ENCODE peak calls at places on chromosomes 1 and 21, in four cellular contexts. One of them, this sample, is unnamed.

GRCh38 chr21:38849776-38850175 is 44.0 kb downstream of the ETS2 start:
- DNase-seq in activated CD4-positive, alpha-beta T cell treated with anti-CD3 and anti-CD28 coated beads for 48 hours: no peak
- DNase-seq in stromal cell of bone marrow: no peak
- DNase-seq in T-helper 9 cell: no peak
- DNase-seq in this sample: no peak

GRCh38 chr1:200372095-200372884 is 37.5 kb downstream of the ZNF281 start:
- DNase-seq in activated CD4-positive, alpha-beta T cell treated with anti-CD3 and anti-CD28 coated beads for 48 hours: no peak
- DNase-seq in T-helper 9 cell: no peak
- DNase-seq in stromal cell of bone marrow: peak; percentile 84
- DNase-seq in this sample: no peak

GRCh38 chr1:209207701-209208286 is 375.7 kb upstream of the CAMK1G start:
- DNase-seq in stromal cell of bone marrow: peak; percentile 48
- DNase-seq in activated CD4-positive, alpha-beta T cell treated with anti-CD3 and anti-CD28 coated beads for 48 hours: peak; percentile 37
- DNase-seq in T-helper 9 cell: no peak
- DNase-seq in this sample: no peak

GRCh38 chr1:235688096-235688495 is 38.5 kb upstream of the GNG4 start:
- DNase-seq in T-helper 9 cell: no peak
- DNase-seq in activated CD4-positive, alpha-beta T cell treated with anti-CD3 and anti-CD28 coated beads for 48 hours: no peak
- DNase-seq in stromal cell of bone marrow: no peak
- DNase-seq in this sample: no peak

GRCh38 chr21:34602061-34602460 is 12.9 kb downstream of the RCAN1 start:
- DNase-seq in T-helper 9 cell: no peak
- DNase-seq in stromal cell of bone marrow: no peak
- DNase-seq in activated CD4-positive, alpha-beta T cell treated with anti-CD3 and anti-CD28 coated beads for 48 hours: no peak
- DNase-seq in this sample: peak; percentile 43

GRCh38 chr21:45158491-45159423 is 84.4 kb downstream of the ADARB1 start:
- DNase-seq in T-helper 9 cell: no peak
- DNase-seq in stromal cell of bone marrow: no peak
- DNase-seq in activated CD4-positive, alpha-beta T cell treated with anti-CD3 and anti-CD28 coated beads for 48 hours: no peak
- DNase-seq in this sample: no peak

GRCh38 chr1:33768106-33768505 is 95.8 kb upstream of the HMGB4 start:
- DNase-seq in activated CD4-positive, alpha-beta T cell treated with anti-CD3 and anti-CD28 coated beads for 48 hours: no peak
- DNase-seq in stromal cell of bone marrow: no peak
- DNase-seq in T-helper 9 cell: no peak
- DNase-seq in this sample: no peak

GRCh38 chr1:94094466-94095111 is 26.4 kb downstream of the ABCA4 start:
- DNase-seq in activated CD4-positive, alpha-beta T cell treated with anti-CD3 and anti-CD28 coated beads for 48 hours: no peak
- DNase-seq in T-helper 9 cell: no peak
- DNase-seq in stromal cell of bone marrow: peak; percentile 50
- DNase-seq in this sample: no peak

GRCh38 chr1:25117233-25117823 is 115.0 kb downstream of the SYF2 start:
- DNase-seq in activated CD4-positive, alpha-beta T cell treated with anti-CD3 and anti-CD28 coated beads for 48 hours: peak; percentile 59
- DNase-seq in stromal cell of bone marrow: no peak
- DNase-seq in T-helper 9 cell: no peak
- DNase-seq in this sample: no peak

GRCh38 chr1:83516369-83516768 is 482.6 kb downstream of the TTLL7 start:
- DNase-seq in T-helper 9 cell: no peak
- DNase-seq in activated CD4-positive, alpha-beta T cell treated with anti-CD3 and anti-CD28 coated beads for 48 hours: no peak
- DNase-seq in stromal cell of bone marrow: peak; percentile 27
- DNase-seq in this sample: no peak

GRCh38 chr1:58704616-58705021 is 4.8 kb upstream of the MYSM1 start:
- DNase-seq in activated CD4-positive, alpha-beta T cell treated with anti-CD3 and anti-CD28 coated beads for 48 hours: no peak
- DNase-seq in T-helper 9 cell: no peak
- DNase-seq in stromal cell of bone marrow: no peak
- DNase-seq in this sample: no peak

GRCh38 chr1:223825767-223826461 is 19.8 kb downstream of the TP53BP2 start:
- DNase-seq in activated CD4-positive, alpha-beta T cell treated with anti-CD3 and anti-CD28 coated beads for 48 hours: no peak
- DNase-seq in T-helper 9 cell: no peak
- DNase-seq in stromal cell of bone marrow: no peak
- DNase-seq in this sample: no peak

This sample was measured in vagina.